ENCODE peak calls at places on chromosomes 7 and 10, in six cellular contexts. L, F, J, Z, C and V are unnamed samples.

GRCh38 chr10:6383099-6383812 is 180.5 kb downstream of the PFKFB3 start:
- DNase-seq in J (no peak), F (peak), L (no peak), C (no peak), Z (no peak), V (no peak)

GRCh38 chr10:102665904-102666509 is 21.7 kb downstream of the TRIM8 start:
- DNase-seq in C (peak), J (no peak), F (no peak), L (no peak), Z (no peak), V (no peak)

GRCh38 chr10:73944356-73945100 is 33.6 kb downstream of the PLAU start:
- DNase-seq in L (no peak), J (no peak), Z (no peak), F (no peak), C (no peak), V (no peak)

GRCh38 chr10:97179731-97180366 is 5.9 kb downstream of the SLIT1 start:
- DNase-seq in L (no peak), C (no peak), J (no peak), F (peak), Z (no peak), V (peak)

GRCh38 chr10:16155761-16156322 is 281.0 kb upstream of the PTER start:
- DNase-seq in C (no peak), F (no peak), L (no peak), Z (no peak), J (no peak), V (no peak)

GRCh38 chr7:157686285-157686894 is 349.6 kb downstream of the DNAJB6 start:
- DNase-seq in J (no peak), F (no peak), Z (no peak), C (no peak), L (peak), V (no peak)

GRCh38 chr10:124436191-124436638 is 13.6 kb downstream of the NKX1-2 start:
- DNase-seq in J (no peak), F (peak), Z (no peak), C (no peak), L (no peak), V (peak)

GRCh38 chr10:66795871-66796270 is 130.0 kb upstream of the LRRTM3 start:
- DNase-seq in Z (no peak), L (no peak), F (no peak), C (no peak), J (no peak), V (no peak)

GRCh38 chr7:150379590-150380379 is 655 bp downstream of the ZNF775 start:
- DNase-seq in C (no peak), L (no peak), F (peak), Z (no peak), J (no peak), V (peak)

GRCh38 chr7:117269417-117269816 is 53.4 kb downstream of the WNT2 start:
- DNase-seq in C (no peak), F (peak), Z (no peak), L (no peak), J (peak), V (peak)

GRCh38 chr7:142906643-142907042 is 21.1 kb upstream of the TRPV6 start:
- DNase-seq in L (peak), C (no peak), Z (no peak), F (no peak), J (no peak), V (no peak)

GRCh38 chr10:129900825-129901224 is 63.2 kb downstream of the EBF3 start:
- DNase-seq in C (no peak), J (no peak), Z (no peak), F (no peak), L (no peak), V (no peak)

GRCh38 chr10:45160266-45160665 is 155.1 kb downstream of the OR13A1 start:
- DNase-seq in C (no peak), Z (no peak), L (no peak), F (peak), J (no peak), V (peak)

GRCh38 chr7:82542665-82543064 is 99.1 kb upstream of the CACNA2D1 start:
- DNase-seq in L (no peak), F (peak), J (peak), Z (no peak), C (no peak), V (peak)

GRCh38 chr10:92010026-92010713 is 86.6 kb downstream of the BTAF1 start:
- DNase-seq in F (no peak), J (no peak), Z (no peak), L (no peak), C (no peak), V (no peak)

GRCh38 chr10:124740374-124741280 is 3.6 kb downstream of the FAM53B start:
- DNase-seq in L (no peak), Z (no peak), C (peak), J (no peak), F (peak), V (peak)

GRCh38 chr7:2106506-2106905 is 126.2 kb downstream of the MAD1L1 start:
- DNase-seq in J (no peak), L (no peak), Z (no peak), C (no peak), F (no peak), V (no peak)

GRCh38 chr10:102657984-102658724 is 13.9 kb downstream of the TRIM8 start:
- DNase-seq in Z (no peak), J (no peak), L (no peak), F (peak), C (peak), V (no peak)

GRCh38 chr7:142508251-142508650 is 241.0 kb upstream of the PRSS1 start:
- DNase-seq in Z (no peak), C (no peak), F (no peak), L (no peak), J (no peak), V (no peak)

GRCh38 chr10:64376169-64376568 is 855.0 kb downstream of the REEP3 start:
- DNase-seq in Z (no peak), F (no peak), L (no peak), C (no peak), J (no peak), V (no peak)

GRCh38 chr7:12749069-12749468 is 61.6 kb downstream of the ARL4A start:
- DNase-seq in Z (no peak), L (no peak), F (no peak), J (no peak), C (no peak), V (no peak)

GRCh38 chr7:137480824-137481365 is 137.4 kb upstream of the PTN start:
- DNase-seq in J (no peak), F (no peak), C (no peak), L (no peak), Z (no peak), V (no peak)

GRCh38 chr10:33812586-33812985 is 478.1 kb upstream of the NRP1 start:
- DNase-seq in C (no peak), J (no peak), F (no peak), Z (no peak), L (no peak), V (no peak)

GRCh38 chr7:33895025-33895804 is 10.1 kb upstream of the BMPER start:
- DNase-seq in C (peak), L (peak), J (peak), Z (peak), F (peak), V (peak)

GRCh38 chr7:92131764-92132330 is 2.4 kb downstream of the CYP51A1 start:
- DNase-seq in C (no peak), L (no peak), Z (no peak), J (no peak), F (no peak), V (no peak)

GRCh38 chr10:43981232-43981631 is 332.6 kb upstream of the ZNF32 start:
- DNase-seq in J (no peak), F (no peak), Z (no peak), L (no peak), C (no peak), V (no peak)

GRCh38 chr7:35545831-35546230 is 149.1 kb downstream of the HERPUD2 start:
- DNase-seq in F (no peak), Z (no peak), C (no peak), J (no peak), L (no peak), V (no peak)

GRCh38 chr10:17229967-17230682 is 2.1 kb downstream of the VIM start:
- DNase-seq in Z (no peak), C (peak), F (peak), L (peak), J (no peak), V (peak)

GRCh38 chr10:10294801-10295515 is 722.7 kb upstream of the CELF2 start:
- DNase-seq in J (no peak), F (no peak), Z (no peak), L (no peak), C (no peak), V (no peak)

GRCh38 chr7:158407581-158408331 is 179.9 kb downstream of the PTPRN2 start:
- DNase-seq in C (no peak), J (no peak), F (peak), L (no peak), Z (no peak), V (no peak)

GRCh38 chr7:41889472-41889871 is 186.6 kb upstream of the INHBA start:
- DNase-seq in F (no peak), J (no peak), Z (no peak), C (no peak), L (no peak), V (no peak)

GRCh38 chr10:37146443-37146842 is 21.0 kb downstream of the ANKRD30A start:
- DNase-seq in L (no peak), Z (no peak), J (no peak), C (no peak), F (no peak), V (no peak)